ENCODE peak calls at places on chromosomes 5 and 9, in seven cellular contexts. A, H, C, D, B, V and U are unnamed samples.

GRCh38 chr5:42462089-42462488 is 38.9 kb downstream of the GHR start:
- DNase-seq in A (no peak), H (no peak), C (no peak), D (no peak), B (no peak), V (no peak), U (no peak)

GRCh38 chr5:1509346-1510085 is 14.2 kb downstream of the LPCAT1 start:
- DNase-seq in A (no peak), H (no peak), C (peak), D (peak), B (peak), V (no peak), U (peak)

GRCh38 chr5:179235416-179236400 is 109.6 kb downstream of the ADAMTS2 start:
- DNase-seq in A (no peak), H (no peak), C (no peak), D (no peak), B (no peak), V (no peak), U (peak)

GRCh38 chr5:100797863-100798262 is 105.2 kb downstream of the ST8SIA4 start:
- DNase-seq in A (peak), H (no peak), C (no peak), D (no peak), B (no peak), V (no peak), U (no peak)

GRCh38 chr9:92151691-92152393 is 36.6 kb upstream of the SPTLC1 start:
- DNase-seq in A (peak), H (no peak), C (no peak), D (no peak), B (no peak), V (no peak), U (no peak)

GRCh38 chr5:155106221-155106620 is 92.7 kb downstream of the KIF4B start:
- DNase-seq in A (no peak), H (no peak), C (no peak), D (no peak), B (no peak), V (no peak), U (no peak)

GRCh38 chr5:329106-329757 is 7.7 kb downstream of the AHRR start:
- DNase-seq in A (no peak), H (no peak), C (no peak), D (no peak), B (no peak), V (no peak), U (no peak)

GRCh38 chr5:84253946-84254345 is 130.7 kb downstream of the EDIL3 start:
- DNase-seq in A (no peak), H (no peak), C (no peak), D (no peak), B (no peak), V (no peak), U (no peak)

GRCh38 chr9:85487872-85488271 is 253.9 kb downstream of the AGTPBP1 start:
- DNase-seq in A (no peak), H (no peak), C (no peak), D (no peak), B (no peak), V (no peak), U (no peak)

GRCh38 chr9:97848237-97848581 is 4.8 kb upstream of the FOXE1 start:
- DNase-seq in A (no peak), H (no peak), C (no peak), D (no peak), B (no peak), V (no peak), U (no peak)

GRCh38 chr5:173733065-173733824 is 116.8 kb upstream of the BOD1 start:
- DNase-seq in A (no peak), H (no peak), C (no peak), D (no peak), B (no peak), V (no peak), U (no peak)

GRCh38 chr9:136231478-136232297 is 13.9 kb downstream of the QSOX2 start:
- DNase-seq in A (no peak), H (no peak), C (no peak), D (no peak), B (no peak), V (no peak), U (no peak)

GRCh38 chr9:120368799-120369198 is 211.2 kb downstream of the CDK5RAP2 start:
- DNase-seq in A (no peak), H (no peak), C (no peak), D (no peak), B (no peak), V (no peak), U (no peak)

GRCh38 chr9:122193651-122194050 is 33.9 kb downstream of the MORN5 start:
- DNase-seq in A (no peak), H (no peak), C (no peak), D (no peak), B (no peak), V (no peak), U (no peak)

GRCh38 chr9:103152473-103152872 is 157.3 kb downstream of the CYLC2 start:
- DNase-seq in A (no peak), H (no peak), C (no peak), D (no peak), B (no peak), V (no peak), U (no peak)

GRCh38 chr5:124599048-124599973 is 147.1 kb downstream of the ZNF608 start:
- DNase-seq in A (peak), H (peak), C (no peak), D (peak), B (no peak), V (no peak), U (no peak)

GRCh38 chr9:97905228-97905627 is 17.1 kb downstream of the TRMO start:
- DNase-seq in A (no peak), H (no peak), C (no peak), D (no peak), B (no peak), V (no peak), U (no peak)

GRCh38 chr5:53965459-53965858 is 344.9 kb downstream of the ARL15 start:
- DNase-seq in A (peak), H (no peak), C (no peak), D (no peak), B (no peak), V (no peak), U (no peak)